ENCODE peak calls at places on chromosomes 12 and 14, in eight cellular contexts. One of them, this sample, is unnamed.
A peak's percentile ranks its signal among the peaks of the same experiment; 100 is the strongest.

GRCh38 chr12:66776974-66777373 is 98.1 kb upstream of the GRIP1 start:
- DNase-seq in tibial artery: no peak
- DNase-seq in ovary: no peak
- DNase-seq in endodermal cell: no peak
- DNase-seq in tibial nerve: no peak
- DNase-seq in mucosa of descending colon: no peak
- DNase-seq in brain microvascular endothelial cell: no peak
- DNase-seq in uterus: no peak
- DNase-seq in this sample: peak; percentile 52

GRCh38 chr14:61492474-61492873 is 171.1 kb downstream of the PRKCH start:
- DNase-seq in tibial artery: no peak
- DNase-seq in ovary: no peak
- DNase-seq in endodermal cell: no peak
- DNase-seq in tibial nerve: no peak
- DNase-seq in mucosa of descending colon: no peak
- DNase-seq in brain microvascular endothelial cell: no peak
- DNase-seq in uterus: no peak
- DNase-seq in this sample: no peak

GRCh38 chr12:107775093-107775721 is 703 bp downstream of the ASCL4 start:
- DNase-seq in tibial artery: no peak
- DNase-seq in ovary: no peak
- DNase-seq in endodermal cell: peak; percentile 95
- DNase-seq in tibial nerve: no peak
- DNase-seq in mucosa of descending colon: no peak
- DNase-seq in brain microvascular endothelial cell: no peak
- DNase-seq in uterus: no peak
- DNase-seq in this sample: no peak

GRCh38 chr12:121095544-121096198 is 37.0 kb upstream of the P2RX7 start:
- DNase-seq in tibial artery: peak; percentile 60
- DNase-seq in ovary: peak; percentile 74
- DNase-seq in endodermal cell: peak; percentile 94
- DNase-seq in tibial nerve: peak; percentile 35
- DNase-seq in mucosa of descending colon: peak; percentile 76
- DNase-seq in brain microvascular endothelial cell: peak; percentile 50
- DNase-seq in uterus: peak; percentile 53
- DNase-seq in this sample: peak; percentile 81

GRCh38 chr14:63179383-63179782 is 24.9 kb upstream of the RHOJ start:
- DNase-seq in tibial artery: no peak
- DNase-seq in ovary: no peak
- DNase-seq in endodermal cell: no peak
- DNase-seq in tibial nerve: no peak
- DNase-seq in mucosa of descending colon: no peak
- DNase-seq in brain microvascular endothelial cell: no peak
- DNase-seq in uterus: no peak
- DNase-seq in this sample: no peak

GRCh38 chr14:63857467-63858030 is 4.7 kb downstream of the SYNE2 start:
- DNase-seq in tibial artery: no peak
- DNase-seq in ovary: no peak
- DNase-seq in endodermal cell: no peak
- DNase-seq in tibial nerve: no peak
- DNase-seq in mucosa of descending colon: no peak
- DNase-seq in brain microvascular endothelial cell: no peak
- DNase-seq in uterus: no peak
- DNase-seq in this sample: no peak

GRCh38 chr12:20212658-20213387 is 155.5 kb upstream of the PDE3A start:
- DNase-seq in tibial artery: peak; percentile 91
- DNase-seq in ovary: peak; percentile 84
- DNase-seq in endodermal cell: peak; percentile 92
- DNase-seq in tibial nerve: peak; percentile 69
- DNase-seq in mucosa of descending colon: peak; percentile 50
- DNase-seq in brain microvascular endothelial cell: peak; percentile 99
- DNase-seq in uterus: peak; percentile 91
- DNase-seq in this sample: no peak

GRCh38 chr14:99035268-99035667 is 236.7 kb downstream of the BCL11B start:
- DNase-seq in tibial artery: peak; percentile 75
- DNase-seq in ovary: no peak
- DNase-seq in endodermal cell: no peak
- DNase-seq in tibial nerve: peak; percentile 21
- DNase-seq in mucosa of descending colon: no peak
- DNase-seq in brain microvascular endothelial cell: no peak
- DNase-seq in uterus: no peak
- DNase-seq in this sample: no peak

GRCh38 chr12:67958187-67958586 is 31.1 kb upstream of the IFNG-AS1 start:
- DNase-seq in tibial artery: no peak
- DNase-seq in ovary: no peak
- DNase-seq in endodermal cell: no peak
- DNase-seq in tibial nerve: no peak
- DNase-seq in mucosa of descending colon: no peak
- DNase-seq in brain microvascular endothelial cell: no peak
- DNase-seq in uterus: no peak
- DNase-seq in this sample: no peak

GRCh38 chr12:62522984-62523383 is 56.4 kb downstream of the MON2 start:
- DNase-seq in tibial artery: no peak
- DNase-seq in ovary: no peak
- DNase-seq in endodermal cell: no peak
- DNase-seq in tibial nerve: no peak
- DNase-seq in mucosa of descending colon: no peak
- DNase-seq in brain microvascular endothelial cell: no peak
- DNase-seq in uterus: no peak
- DNase-seq in this sample: no peak

GRCh38 chr12:7171854-7172253 is 17.6 kb upstream of the PEX5 start:
- DNase-seq in tibial artery: no peak
- DNase-seq in ovary: no peak
- DNase-seq in endodermal cell: no peak
- DNase-seq in tibial nerve: no peak
- DNase-seq in mucosa of descending colon: no peak
- DNase-seq in brain microvascular endothelial cell: no peak
- DNase-seq in uterus: no peak
- DNase-seq in this sample: no peak

GRCh38 chr12:77925536-77926108 is 94.9 kb downstream of the NAV3 start:
- DNase-seq in tibial artery: peak; percentile 61
- DNase-seq in ovary: peak; percentile 77
- DNase-seq in endodermal cell: peak; percentile 91
- DNase-seq in tibial nerve: peak; percentile 34
- DNase-seq in mucosa of descending colon: peak; percentile 54
- DNase-seq in brain microvascular endothelial cell: peak; percentile 97
- DNase-seq in uterus: peak; percentile 70
- DNase-seq in this sample: peak; percentile 49

GRCh38 chr14:65281991-65282908 is 130.3 kb upstream of the FUT8 start:
- DNase-seq in tibial artery: no peak
- DNase-seq in ovary: no peak
- DNase-seq in endodermal cell: peak; percentile 91
- DNase-seq in tibial nerve: no peak
- DNase-seq in mucosa of descending colon: no peak
- DNase-seq in brain microvascular endothelial cell: peak; percentile 75
- DNase-seq in uterus: no peak
- DNase-seq in this sample: no peak

GRCh38 chr14:56131004-56131864 is 13.0 kb downstream of the PELI2 start:
- DNase-seq in tibial artery: no peak
- DNase-seq in ovary: no peak
- DNase-seq in endodermal cell: no peak
- DNase-seq in tibial nerve: no peak
- DNase-seq in mucosa of descending colon: no peak
- DNase-seq in brain microvascular endothelial cell: no peak
- DNase-seq in uterus: no peak
- DNase-seq in this sample: no peak

GRCh38 chr12:112749081-112749480 is 42.5 kb upstream of the RPH3A start:
- DNase-seq in tibial artery: no peak
- DNase-seq in ovary: no peak
- DNase-seq in endodermal cell: peak; percentile 13
- DNase-seq in tibial nerve: no peak
- DNase-seq in mucosa of descending colon: no peak
- DNase-seq in brain microvascular endothelial cell: no peak
- DNase-seq in uterus: no peak
- DNase-seq in this sample: no peak

GRCh38 chr12:19491863-19492262 is 52.6 kb downstream of the AEBP2 start:
- DNase-seq in tibial artery: no peak
- DNase-seq in ovary: no peak
- DNase-seq in endodermal cell: no peak
- DNase-seq in tibial nerve: no peak
- DNase-seq in mucosa of descending colon: no peak
- DNase-seq in brain microvascular endothelial cell: no peak
- DNase-seq in uterus: no peak
- DNase-seq in this sample: no peak

GRCh38 chr14:45904313-45904712 is 651.3 kb upstream of the MIS18BP1 start:
- DNase-seq in tibial artery: no peak
- DNase-seq in ovary: no peak
- DNase-seq in endodermal cell: no peak
- DNase-seq in tibial nerve: no peak
- DNase-seq in mucosa of descending colon: no peak
- DNase-seq in brain microvascular endothelial cell: no peak
- DNase-seq in uterus: no peak
- DNase-seq in this sample: no peak

GRCh38 chr12:40158592-40159111 is 52.8 kb upstream of the SLC2A13 start:
- DNase-seq in tibial artery: peak; percentile 33
- DNase-seq in ovary: no peak
- DNase-seq in endodermal cell: no peak
- DNase-seq in tibial nerve: no peak
- DNase-seq in mucosa of descending colon: no peak
- DNase-seq in brain microvascular endothelial cell: no peak
- DNase-seq in uterus: no peak
- DNase-seq in this sample: no peak

GRCh38 chr12:5985471-5985870 is 40.4 kb upstream of the ANO2 start:
- DNase-seq in tibial artery: no peak
- DNase-seq in ovary: no peak
- DNase-seq in endodermal cell: peak; percentile 40
- DNase-seq in tibial nerve: no peak
- DNase-seq in mucosa of descending colon: no peak
- DNase-seq in brain microvascular endothelial cell: no peak
- DNase-seq in uterus: no peak
- DNase-seq in this sample: no peak
- H3K36me3 ChIP-seq in tibial artery: no peaks in the 10 kb centered on the region
- H3K36me3 ChIP-seq in ovary: no peaks in the 10 kb centered on the region
- H3K36me3 ChIP-seq in endodermal cell: peaks cover 52% of the 10 kb centered on the region
- H3K36me3 ChIP-seq in tibial nerve: no peaks in the 10 kb centered on the region
- H3K36me3 ChIP-seq in mucosa of descending colon: no peaks in the 10 kb centered on the region
- H3K36me3 ChIP-seq in brain microvascular endothelial cell: no peaks in the 10 kb centered on the region
- H3K36me3 ChIP-seq in uterus: no peaks in the 10 kb centered on the region
- H3K36me3 ChIP-seq in this sample: no peaks in the 10 kb centered on the region

GRCh38 chr14:68291820-68292219 is 472.2 kb downstream of the RAD51B start:
- DNase-seq in tibial artery: no peak
- DNase-seq in ovary: no peak
- DNase-seq in endodermal cell: peak; percentile 91
- DNase-seq in tibial nerve: no peak
- DNase-seq in mucosa of descending colon: no peak
- DNase-seq in brain microvascular endothelial cell: no peak
- DNase-seq in uterus: no peak
- DNase-seq in this sample: no peak

GRCh38 chr14:68293404-68293803 is 473.8 kb downstream of the RAD51B start:
- DNase-seq in tibial artery: no peak
- DNase-seq in ovary: no peak
- DNase-seq in endodermal cell: no peak
- DNase-seq in tibial nerve: no peak
- DNase-seq in mucosa of descending colon: peak; percentile 55
- DNase-seq in brain microvascular endothelial cell: no peak
- DNase-seq in uterus: no peak
- DNase-seq in this sample: peak; percentile 43

GRCh38 chr14:68295316-68295816 is 475.8 kb downstream of the RAD51B start:
- DNase-seq in tibial artery: no peak
- DNase-seq in ovary: peak; percentile 77
- DNase-seq in endodermal cell: peak; percentile 73
- DNase-seq in tibial nerve: no peak
- DNase-seq in mucosa of descending colon: peak; percentile 66
- DNase-seq in brain microvascular endothelial cell: no peak
- DNase-seq in uterus: peak; percentile 78
- DNase-seq in this sample: no peak

GRCh38 chr14:68297011-68297410 is 477.4 kb downstream of the RAD51B start:
- DNase-seq in tibial artery: no peak
- DNase-seq in ovary: no peak
- DNase-seq in endodermal cell: no peak
- DNase-seq in tibial nerve: no peak
- DNase-seq in mucosa of descending colon: no peak
- DNase-seq in brain microvascular endothelial cell: no peak
- DNase-seq in uterus: no peak
- DNase-seq in this sample: no peak

GRCh38 chr14:68292467-68293334 is 473.1 kb downstream of the RAD51B start:
- DNase-seq in tibial artery: no peak
- DNase-seq in ovary: peak; percentile 57
- DNase-seq in endodermal cell: no peak
- DNase-seq in tibial nerve: no peak
- DNase-seq in mucosa of descending colon: peak; percentile 64
- DNase-seq in brain microvascular endothelial cell: no peak
- DNase-seq in uterus: no peak
- DNase-seq in this sample: no peak
- H3K4me3 ChIP-seq in tibial artery: no peak overlapping the region
- H3K4me3 ChIP-seq in ovary: no peak overlapping the region
- H3K4me3 ChIP-seq in endodermal cell: no peak overlapping the region
- H3K4me3 ChIP-seq in tibial nerve: no peak overlapping the region
- H3K4me3 ChIP-seq in mucosa of descending colon: no peak overlapping the region
- H3K4me3 ChIP-seq in brain microvascular endothelial cell: no peak overlapping the region
- H3K4me3 ChIP-seq in uterus: no peak overlapping the region
- H3K4me3 ChIP-seq in this sample: no peak overlapping the region

DNA sequence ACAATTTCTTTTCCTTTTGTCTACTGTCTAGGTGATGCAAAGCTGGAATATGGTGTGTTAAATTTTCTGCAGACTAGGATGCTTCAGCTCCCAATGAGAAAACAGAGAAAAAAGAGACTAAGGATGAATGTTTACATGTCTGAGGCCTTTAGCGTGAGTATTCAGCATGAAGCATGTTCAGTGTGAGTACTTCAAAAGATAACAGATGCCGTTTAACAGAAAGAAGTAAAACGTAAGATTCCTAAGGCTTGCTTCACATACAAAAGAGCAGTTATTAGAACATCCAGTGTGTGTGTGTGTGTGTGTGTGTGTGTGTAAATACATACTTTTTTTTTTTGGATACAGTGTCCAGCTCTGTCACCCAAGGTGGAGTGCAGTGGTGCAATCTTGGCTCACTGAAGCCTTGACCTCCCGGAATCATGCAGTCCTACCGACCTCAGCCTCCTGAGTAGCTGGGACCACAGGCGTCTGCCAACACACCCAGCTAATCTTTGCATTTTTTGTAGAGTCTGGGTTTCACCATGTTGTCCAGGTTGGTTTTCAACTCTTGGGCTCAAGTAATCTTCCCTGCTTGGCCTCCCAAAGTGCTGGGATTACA is 92.4 kb upstream of the FERMT2 start:
- DNase-seq in tibial artery: no peak
- DNase-seq in ovary: peak; percentile 44
- DNase-seq in endodermal cell: no peak
- DNase-seq in tibial nerve: no peak
- DNase-seq in mucosa of descending colon: no peak
- DNase-seq in brain microvascular endothelial cell: no peak
- DNase-seq in uterus: peak; percentile 17
- DNase-seq in this sample: no peak
- H3K36me3 ChIP-seq in tibial artery: peaks cover 6% of the 10 kb centered on the region
- H3K36me3 ChIP-seq in ovary: no peaks in the 10 kb centered on the region
- H3K36me3 ChIP-seq in endodermal cell: peaks cover 84% of the 10 kb centered on the region
- H3K36me3 ChIP-seq in tibial nerve: no peaks in the 10 kb centered on the region
- H3K36me3 ChIP-seq in mucosa of descending colon: no peaks in the 10 kb centered on the region
- H3K36me3 ChIP-seq in brain microvascular endothelial cell: no peaks in the 10 kb centered on the region
- H3K36me3 ChIP-seq in uterus: no peaks in the 10 kb centered on the region
- H3K36me3 ChIP-seq in this sample: peaks cover 11% of the 10 kb centered on the region

DNA sequence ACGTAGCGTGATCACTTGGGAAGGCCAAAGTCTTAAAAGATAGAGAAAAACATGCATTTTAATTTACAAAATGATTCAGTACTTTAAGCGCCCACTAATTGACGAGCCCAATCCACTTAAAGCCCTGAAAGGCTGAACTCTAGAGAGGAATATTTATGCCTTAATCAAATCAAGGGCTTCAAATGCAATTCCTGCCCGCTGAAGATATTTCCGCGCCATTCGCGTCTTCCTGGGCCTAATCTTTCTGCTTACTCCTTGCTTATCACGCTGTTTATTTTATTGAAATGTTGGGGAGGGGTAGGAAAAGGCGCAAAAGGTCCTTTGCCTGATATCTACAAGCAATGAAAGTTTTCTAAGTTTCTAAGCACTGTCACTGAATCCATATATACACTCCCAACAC is 4.0 kb downstream of the TBX3 start:
- DNase-seq in tibial artery: no peak
- DNase-seq in ovary: no peak
- DNase-seq in endodermal cell: peak; percentile 59
- DNase-seq in tibial nerve: no peak
- DNase-seq in mucosa of descending colon: no peak
- DNase-seq in brain microvascular endothelial cell: no peak
- DNase-seq in uterus: no peak
- DNase-seq in this sample: no peak
- H3K4me3 ChIP-seq in tibial artery: no peak overlapping the region
- H3K4me3 ChIP-seq in ovary: peak overlapping the region; percentile 49
- H3K4me3 ChIP-seq in endodermal cell: peak overlapping the region; percentile 95
- H3K4me3 ChIP-seq in tibial nerve: peak overlapping the region; percentile 62
- H3K4me3 ChIP-seq in mucosa of descending colon: no peak overlapping the region
- H3K4me3 ChIP-seq in brain microvascular endothelial cell: peak overlapping the region; percentile 82
- H3K4me3 ChIP-seq in uterus: peak overlapping the region; percentile 93
- H3K4me3 ChIP-seq in this sample: no peak overlapping the region

This sample was measured in GM06990.